ENCODE peak calls at places on chromosomes 13 and 19, in five cellular contexts. E is tibial artery, Y is neural crest cell, J is body of pancreas, U is adrenal gland. S is an unnamed sample.

GRCh38 chr13:34678154-34678553 is 263.9 kb upstream of the NBEA start:
- DNase-seq in E (no peak), Y (no peak), J (no peak), U (peak; percentile 34), S (no peak)

GRCh38 chr19:51441410-51442390 is 16.6 kb downstream of the SIGLEC8 start:
- DNase-seq in E (no peak), Y (no peak), J (no peak), U (peak; percentile 30), S (peak; percentile 48)

GRCh38 chr19:46710687-46711086 is 6.2 kb downstream of the PRKD2 start:
- DNase-seq in E (no peak), Y (no peak), J (no peak), U (no peak), S (no peak)

GRCh38 chr19:29515706-29516357 is 10.0 kb upstream of the VSTM2B start:
- DNase-seq in E (no peak), Y (no peak), J (no peak), U (no peak), S (no peak)

GRCh38 chr13:92463134-92463533 is 763.5 kb upstream of the GPC6 start:
- DNase-seq in E (no peak), Y (no peak), J (peak; percentile 59), U (no peak), S (no peak)

GRCh38 chr13:73542446-73542845 is 483.6 kb downstream of the KLF5 start:
- DNase-seq in E (no peak), Y (no peak), J (no peak), U (no peak), S (no peak)

GRCh38 chr13:93227280-93227905 is 786 bp downstream of the GPC6 start:
- DNase-seq in E (peak; percentile 70), Y (no peak), J (no peak), U (no peak), S (no peak)

GRCh38 chr13:24631922-24632321 is 48.3 kb upstream of the ATP12A start:
- DNase-seq in E (no peak), Y (no peak), J (no peak), U (no peak), S (no peak)

GRCh38 chr13:80011448-80012212 is 329.3 kb downstream of the SPRY2 start:
- DNase-seq in E (no peak), Y (no peak), J (peak; percentile 6), U (peak; percentile 30), S (no peak)

GRCh38 chr13:110042253-110042652 is 255.9 kb upstream of the IRS2 start:
- DNase-seq in E (no peak), Y (no peak), J (no peak), U (no peak), S (no peak)

GRCh38 chr13:113903361-113903760 is 39.5 kb upstream of the GAS6 start:
- DNase-seq in E (peak; percentile 90), Y (no peak), J (no peak), U (no peak), S (no peak)

GRCh38 chr13:95233026-95233635 is 68.1 kb downstream of the ABCC4 start:
- DNase-seq in E (no peak), Y (no peak), J (no peak), U (no peak), S (no peak)

GRCh38 chr19:55406869-55407624 is 541 bp downstream of the UBE2S start:
- DNase-seq in E (peak; percentile 69), Y (no peak), J (peak; percentile 27), U (peak; percentile 55), S (no peak)

GRCh38 chr13:57631607-57632275 is at the start of gene PCDH17:
- DNase-seq in E (peak; percentile 70), Y (peak; percentile 24), J (peak; percentile 54), U (peak; percentile 41), S (no peak)

GRCh38 chr13:111114362-111115050 is 604 bp upstream of the ARHGEF7 start:
- DNase-seq in E (peak; percentile 81), Y (peak; percentile 14), J (peak; percentile 46), U (peak; percentile 59), S (no peak)

GRCh38 chr13:105311094-105311493 is 1224.4 kb downstream of the EFNB2 start:
- DNase-seq in E (no peak), Y (no peak), J (no peak), U (no peak), S (no peak)

GRCh38 chr13:31747271-31747670 is 7.9 kb downstream of the RXFP2 start:
- DNase-seq in E (no peak), Y (no peak), J (no peak), U (no peak), S (no peak)

DNA sequence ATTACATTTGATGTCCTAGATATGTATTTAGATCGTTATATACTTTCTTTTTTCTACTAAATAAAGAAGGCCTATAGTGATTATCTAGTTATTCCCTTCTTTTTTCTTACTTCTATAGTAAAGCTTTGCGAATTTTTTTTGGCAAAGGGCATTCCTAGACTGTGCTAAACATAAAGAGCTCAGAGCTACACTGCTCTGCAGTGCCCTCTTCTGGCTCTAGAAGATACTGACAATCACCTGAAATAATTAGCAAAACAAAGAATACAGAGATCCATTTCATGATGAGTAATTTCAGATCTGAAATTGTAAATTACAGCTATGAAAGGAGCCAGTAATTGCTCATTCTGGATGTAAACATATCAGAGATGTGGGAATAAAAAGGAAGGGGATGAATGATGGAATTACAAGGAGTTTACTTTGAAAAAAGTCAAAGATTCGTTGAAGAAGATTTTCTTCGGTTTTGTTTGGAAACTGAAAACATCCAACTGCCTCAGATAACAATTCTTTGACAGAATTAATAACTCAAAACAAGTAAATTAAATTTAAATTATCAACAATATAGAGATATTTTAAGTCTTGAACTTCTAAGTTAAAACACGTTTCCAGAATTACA is 288.5 kb downstream of the NALCN start:
- DNase-seq in E (no peak), Y (no peak), J (peak; percentile 36), U (peak; percentile 35), S (no peak)
- TF ChIP-seq CTCF in E (peak; percentile 46), Y (peak; percentile 91), J (peak; percentile 47), U (peak; percentile 66), S (no peak)

DNA sequence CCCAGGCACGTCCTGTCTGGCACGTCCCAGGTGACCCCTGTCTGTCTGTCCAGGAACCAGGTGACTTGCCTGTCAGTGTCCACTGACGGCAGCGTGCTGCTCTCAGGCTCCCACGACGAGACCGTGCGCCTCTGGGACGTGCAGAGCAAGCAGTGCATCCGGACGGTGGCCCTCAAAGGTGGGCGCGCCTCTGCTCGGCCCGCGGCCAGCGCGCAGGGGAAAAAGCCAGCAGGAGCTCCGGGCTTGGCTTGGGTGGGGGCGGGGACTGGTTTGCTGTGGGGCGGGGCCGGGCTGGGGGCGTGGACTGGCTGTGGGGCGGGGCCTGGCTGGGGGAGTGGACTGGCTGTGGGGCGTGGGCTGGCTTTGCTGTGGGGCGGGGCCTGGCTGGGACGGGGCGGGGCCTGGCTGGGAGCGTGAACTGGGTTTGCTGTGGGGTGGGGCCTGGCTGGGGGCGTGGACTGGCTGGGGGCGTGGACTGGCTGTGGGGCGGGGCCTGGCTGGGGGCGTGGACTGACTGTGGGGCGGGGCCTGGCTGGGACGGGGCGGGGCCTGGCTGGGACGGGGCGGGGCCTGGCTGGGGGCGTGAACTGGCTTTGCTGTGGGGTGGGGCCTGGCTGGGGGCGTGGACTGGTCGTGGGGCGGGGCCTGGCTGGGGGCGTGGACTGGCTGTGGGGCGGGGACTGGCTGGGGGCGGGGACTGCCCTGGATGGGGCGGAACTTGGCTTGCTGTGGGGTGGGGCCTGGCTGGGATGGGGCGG is 7.2 kb downstream of the WDR18 start:
- DNase-seq in E (no peak), Y (no peak), J (no peak), U (peak; percentile 76), S (no peak)
- TF ChIP-seq CTCF in E (no peak), Y (no peak), J (no peak), U (no peak), S (no peak)

DNA sequence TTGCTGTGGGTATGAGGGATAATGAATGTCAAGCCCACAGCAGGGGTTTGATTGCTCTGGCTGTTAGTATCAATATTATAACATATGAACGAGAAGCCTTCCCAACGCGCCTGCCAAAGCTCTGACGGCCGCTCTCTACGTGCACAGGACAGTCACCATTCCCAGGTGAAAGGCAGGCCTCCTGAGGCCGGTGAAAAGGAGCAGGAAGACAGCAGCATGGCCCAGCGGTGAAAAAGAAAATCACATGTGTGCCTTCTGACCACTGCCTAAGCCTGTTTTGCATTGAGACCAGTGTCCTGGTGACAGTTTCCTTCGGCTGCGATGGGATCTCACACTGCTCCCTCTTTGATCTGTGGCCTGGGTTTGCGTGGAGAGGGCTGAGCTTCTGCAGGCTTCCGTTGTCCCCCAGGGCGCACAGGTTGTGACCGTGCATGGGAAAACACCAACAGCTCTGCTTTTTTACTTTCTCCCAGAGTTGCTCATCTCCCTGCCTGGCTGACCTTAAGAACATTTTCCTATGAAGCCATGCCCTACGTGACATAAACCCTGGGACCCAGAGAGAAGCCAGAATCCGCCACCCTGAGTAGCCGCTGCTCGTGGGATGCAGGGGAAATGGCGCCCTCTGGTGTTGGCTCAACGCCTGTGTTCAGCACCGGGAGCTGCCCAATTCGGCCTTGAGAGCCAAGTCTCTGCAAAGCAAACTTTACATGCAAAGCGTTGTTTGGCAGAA is 112.0 kb upstream of the GPR12 start:
- DNase-seq in E (no peak), Y (peak; percentile 77), J (peak; percentile 15), U (peak; percentile 71), S (peak; percentile 20)
- TF ChIP-seq CTCF in E (no peak), Y (peak; percentile 85), J (no peak), U (peak; percentile 62), S (peak; percentile 27)

GRCh38 chr19:9849786-9850185 is 14.7 kb downstream of the PIN1 start:
- DNase-seq in E (no peak), Y (no peak), J (no peak), U (no peak), S (no peak)

GRCh38 chr19:9850235-9850959 is 15.3 kb downstream of the PIN1 start:
- DNase-seq in E (no peak), Y (no peak), J (peak; percentile 51), U (no peak), S (no peak)

GRCh38 chr19:9848761-9849160 is 13.6 kb downstream of the PIN1 start:
- DNase-seq in E (no peak), Y (no peak), J (peak; percentile 43), U (peak; percentile 38), S (no peak)

GRCh38 chr19:9847087-9847671 is 12.1 kb downstream of the PIN1 start:
- DNase-seq in E (peak; percentile 78), Y (peak; percentile 19), J (peak; percentile 58), U (peak; percentile 95), S (no peak)

GRCh38 chr19:9848060-9848459 is 12.9 kb downstream of the PIN1 start:
- DNase-seq in E (no peak), Y (no peak), J (no peak), U (no peak), S (no peak)
- TF ChIP-seq CTCF in E (no peak), Y (peak; percentile 58), J (no peak), U (no peak), S (no peak)

DNA sequence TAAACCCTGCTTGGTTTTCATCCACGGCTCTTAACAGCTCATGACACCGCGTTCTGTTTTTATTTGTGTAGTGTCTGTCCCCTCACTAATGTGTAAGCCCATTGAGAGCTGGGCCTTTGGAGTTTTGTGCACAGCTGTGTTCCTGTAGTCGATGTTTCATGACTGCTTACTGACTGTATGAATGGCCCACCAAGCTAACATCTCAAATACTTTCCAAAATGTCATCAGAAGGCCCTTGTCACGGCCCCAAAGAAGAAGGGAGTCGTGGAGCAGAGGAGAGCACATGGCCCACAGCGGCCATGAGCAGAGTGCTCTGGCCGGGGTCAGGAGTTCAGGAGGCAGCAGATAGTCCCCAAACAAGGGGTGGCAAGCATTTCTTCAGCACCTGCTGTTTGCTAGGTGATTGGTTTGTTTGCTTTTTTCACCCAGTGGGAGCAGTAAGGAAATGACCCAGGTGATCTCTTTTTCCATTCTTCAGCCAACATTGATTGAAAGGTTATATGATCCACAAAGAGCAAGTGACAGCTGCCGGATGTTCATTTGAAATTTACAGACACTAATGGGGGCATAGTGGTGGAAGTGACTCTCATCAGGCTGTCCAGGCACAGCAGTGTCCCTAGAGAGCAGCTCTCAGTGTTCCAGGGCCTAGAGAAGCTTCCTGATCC is 315.2 kb downstream of the ATP8A2 start:
- DNase-seq in E (no peak), Y (no peak), J (no peak), U (no peak), S (no peak)
- TF ChIP-seq CTCF in E (no peak), Y (no peak), J (no peak), U (no peak), S (no peak)

GRCh38 chr19:3146677-3147100 is 10.9 kb downstream of the GNA15 start:
- DNase-seq in E (no peak), Y (peak; percentile 63), J (no peak), U (peak; percentile 34), S (peak; percentile 65)
- TF ChIP-seq CTCF in E (peak; percentile 36), Y (peak; percentile 69), J (no peak), U (peak; percentile 68), S (no peak)